ENCODE peak calls at places on chromosomes 5 and 9, in eight cellular contexts. G, J, Y, U, P, C, M and T are unnamed samples.

GRCh38 chr9:127873886-127874285 is 3.6 kb downstream of the AK1 start:
- DNase-seq in G (no peak), J (peak), Y (no peak), U (no peak), P (peak), C (no peak), M (no peak), T (no peak)

GRCh38 chr9:88954073-88954472 is 37.2 kb upstream of the S1PR3 start:
- DNase-seq in G (no peak), J (no peak), Y (no peak), U (peak), P (no peak), C (no peak), M (no peak), T (no peak)

GRCh38 chr9:119611564-119611963 is 242.3 kb upstream of the BRINP1 start:
- DNase-seq in G (no peak), J (no peak), Y (no peak), U (no peak), P (no peak), C (no peak), M (no peak), T (no peak)

GRCh38 chr5:38258319-38259061 is at the start of gene EGFLAM:
- DNase-seq in G (no peak), J (no peak), Y (no peak), U (no peak), P (no peak), C (peak), M (no peak), T (peak)

GRCh38 chr9:128987800-128988199 is 40.3 kb downstream of the NUP188 start:
- DNase-seq in G (no peak), J (peak), Y (no peak), U (peak), P (no peak), C (no peak), M (no peak), T (no peak)

GRCh38 chr9:34140853-34141252 is 14.4 kb upstream of the DCAF12 start:
- DNase-seq in G (no peak), J (no peak), Y (no peak), U (no peak), P (no peak), C (no peak), M (no peak), T (no peak)

GRCh38 chr5:10566556-10567068 is 2.7 kb downstream of the ANKRD33B start:
- DNase-seq in G (no peak), J (no peak), Y (no peak), U (no peak), P (no peak), C (no peak), M (no peak), T (no peak)

GRCh38 chr9:2729003-2729402 is 11.7 kb downstream of the KCNV2 start:
- DNase-seq in G (no peak), J (no peak), Y (no peak), U (peak), P (no peak), C (no peak), M (no peak), T (no peak)

GRCh38 chr9:94913550-94913949 is 187.1 kb downstream of the AOPEP start:
- DNase-seq in G (no peak), J (no peak), Y (no peak), U (no peak), P (no peak), C (no peak), M (no peak), T (peak)

GRCh38 chr5:175627037-175627436 is 30.8 kb upstream of the HRH2 start:
- DNase-seq in G (no peak), J (peak), Y (no peak), U (no peak), P (no peak), C (no peak), M (no peak), T (no peak)

GRCh38 chr5:9553561-9553960 is 7.7 kb upstream of the SEMA5A start:
- DNase-seq in G (no peak), J (no peak), Y (no peak), U (no peak), P (no peak), C (no peak), M (no peak), T (no peak)

GRCh38 chr9:130026583-130027427 is 16.2 kb downstream of the FNBP1 start:
- DNase-seq in G (peak), J (no peak), Y (no peak), U (no peak), P (no peak), C (no peak), M (no peak), T (no peak)

GRCh38 chr5:72860499-72860898 is 44.0 kb downstream of the TNPO1 start:
- DNase-seq in G (no peak), J (no peak), Y (no peak), U (peak), P (no peak), C (no peak), M (no peak), T (no peak)

GRCh38 chr9:134163374-134164196 is 779 bp downstream of the RNU6ATAC start:
- DNase-seq in G (peak), J (peak), Y (peak), U (peak), P (peak), C (peak), M (peak), T (peak)

GRCh38 chr5:169781452-169782345 is 144.6 kb downstream of the DOCK2 start:
- DNase-seq in G (no peak), J (no peak), Y (no peak), U (no peak), P (no peak), C (no peak), M (no peak), T (no peak)

GRCh38 chr9:34047864-34048729 is 590 bp downstream of the UBAP2 start:
- DNase-seq in G (peak), J (peak), Y (peak), U (peak), P (no peak), C (peak), M (peak), T (no peak)